ENCODE peak calls at places on chromosomes 5 and 9, in ten cellular contexts. Z is astrocyte, S is PC-9, T is breast epithelium, P is neural progenitor cell, K is ovary, I is fibroblast of lung, W is tibial artery, O is hepatocyte, Y is mammary epithelial cell. J is an unnamed sample.

GRCh38 chr9:14146201-14146890 is 167.6 kb downstream of the NFIB start:
- DNase-seq in P (no peak), Z (no peak), I (no peak), Y (no peak), W (no peak), K (no peak), T (no peak), O (no peak), S (no peak), J (no peak)

GRCh38 chr5:57887851-57888621 is 405.4 kb upstream of the ACTBL2 start:
- DNase-seq in S (peak; percentile 64), W (no peak), I (peak; percentile 77), Y (peak; percentile 72), K (peak; percentile 18), T (peak; percentile 52), Z (peak; percentile 69), O (peak; percentile 86), P (peak; percentile 70), J (peak; percentile 60)

GRCh38 chr9:126329476-126330275 is 3.0 kb downstream of the MVB12B start:
- DNase-seq in K (no peak), W (no peak), O (no peak), I (no peak), T (no peak), S (no peak), P (no peak), Y (peak; percentile 32), Z (no peak), J (no peak)

GRCh38 chr5:43041669-43042175 is 1.6 kb upstream of the ANXA2R start:
- DNase-seq in T (no peak), P (no peak), W (peak; percentile 60), Y (peak; percentile 77), K (no peak), I (peak; percentile 91), O (peak; percentile 73), S (peak; percentile 84), Z (peak; percentile 89), J (peak; percentile 81)

GRCh38 chr5:139418804-139419203 is 14.9 kb upstream of the SPATA24 start:
- DNase-seq in W (no peak), Y (no peak), K (no peak), O (no peak), T (no peak), Z (no peak), I (no peak), P (peak; percentile 40), S (no peak), J (no peak)

GRCh38 chr5:138490648-138491283 is 25.5 kb downstream of the EGR1 start:
- DNase-seq in O (no peak), Z (no peak), Y (no peak), S (no peak), W (no peak), P (no peak), T (no peak), K (no peak), I (no peak), J (no peak)

GRCh38 chr5:157198277-157199058 is 17.8 kb downstream of the ITK start:
- DNase-seq in Y (no peak), P (no peak), S (no peak), T (no peak), W (no peak), Z (no peak), I (no peak), O (no peak), K (no peak), J (no peak)

GRCh38 chr9:84937086-84937670 is 267.6 kb downstream of the NTRK2 start:
- DNase-seq in W (no peak), Z (no peak), K (no peak), O (no peak), I (no peak), Y (no peak), T (no peak), S (no peak), P (peak; percentile 88), J (no peak)

DNA sequence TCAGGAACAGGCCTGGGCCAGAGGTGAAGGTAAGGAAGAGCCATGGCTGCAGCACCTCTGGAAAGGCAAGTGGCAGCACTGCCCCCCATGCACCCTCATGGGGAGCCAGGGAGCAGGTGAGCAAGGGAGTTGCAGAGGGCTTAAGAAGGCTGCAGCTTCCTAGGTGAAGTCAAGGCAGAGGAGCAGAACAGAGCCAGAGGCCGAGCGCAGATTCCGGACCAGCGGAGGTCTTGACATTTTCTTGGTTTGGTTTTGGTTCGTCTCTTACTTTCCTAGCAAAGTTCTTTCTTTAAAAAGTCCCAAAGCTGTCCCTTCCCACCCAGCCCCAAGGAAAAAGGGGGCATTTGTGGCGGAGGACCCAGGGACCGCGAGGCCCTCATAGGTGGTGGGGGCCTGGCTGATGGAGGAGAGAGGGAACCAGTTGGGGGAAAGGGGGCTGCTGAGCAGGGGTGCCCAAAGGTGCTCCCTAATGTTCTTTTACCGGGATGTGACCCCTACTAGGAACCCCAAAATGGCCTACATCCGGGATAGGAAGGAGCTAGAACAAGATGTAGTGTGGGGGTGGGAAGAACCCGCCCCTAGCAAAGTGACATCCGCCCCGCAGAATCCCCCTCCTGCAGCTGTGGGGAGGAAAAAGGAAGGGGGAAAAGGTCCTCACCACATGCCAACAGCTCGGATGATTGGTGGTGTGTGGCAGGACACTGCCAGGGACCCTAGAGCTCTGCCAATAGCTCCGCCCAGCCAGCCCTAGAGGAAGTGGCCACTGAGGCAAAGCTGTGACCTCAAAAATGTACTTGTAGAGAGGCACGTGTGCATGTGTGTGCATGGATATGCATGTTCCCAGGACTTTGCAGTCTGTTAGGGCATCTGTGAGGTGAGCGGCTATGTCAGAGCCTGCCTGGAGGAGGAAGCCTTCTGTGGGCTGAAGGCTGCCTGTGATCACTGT is 914 bp upstream of the CD72 start:
- DNase-seq in W (no peak), O (no peak), P (no peak), T (no peak), Y (no peak), Z (no peak), S (no peak), K (no peak), I (no peak), J (peak; percentile 44)
- H3K4me1 ChIP-seq in W (peaks cover 9% of the 10 kb centered on the region), O (no peaks in the 10 kb centered on the region), P (peaks cover 17% of the 10 kb centered on the region), T (no peaks in the 10 kb centered on the region), Y (no peaks in the 10 kb centered on the region), Z (peaks cover 8% of the 10 kb centered on the region), S (no peaks in the 10 kb centered on the region), K (no peaks in the 10 kb centered on the region), I (no peaks in the 10 kb centered on the region), J (peaks cover 3% of the 10 kb centered on the region)

DNA sequence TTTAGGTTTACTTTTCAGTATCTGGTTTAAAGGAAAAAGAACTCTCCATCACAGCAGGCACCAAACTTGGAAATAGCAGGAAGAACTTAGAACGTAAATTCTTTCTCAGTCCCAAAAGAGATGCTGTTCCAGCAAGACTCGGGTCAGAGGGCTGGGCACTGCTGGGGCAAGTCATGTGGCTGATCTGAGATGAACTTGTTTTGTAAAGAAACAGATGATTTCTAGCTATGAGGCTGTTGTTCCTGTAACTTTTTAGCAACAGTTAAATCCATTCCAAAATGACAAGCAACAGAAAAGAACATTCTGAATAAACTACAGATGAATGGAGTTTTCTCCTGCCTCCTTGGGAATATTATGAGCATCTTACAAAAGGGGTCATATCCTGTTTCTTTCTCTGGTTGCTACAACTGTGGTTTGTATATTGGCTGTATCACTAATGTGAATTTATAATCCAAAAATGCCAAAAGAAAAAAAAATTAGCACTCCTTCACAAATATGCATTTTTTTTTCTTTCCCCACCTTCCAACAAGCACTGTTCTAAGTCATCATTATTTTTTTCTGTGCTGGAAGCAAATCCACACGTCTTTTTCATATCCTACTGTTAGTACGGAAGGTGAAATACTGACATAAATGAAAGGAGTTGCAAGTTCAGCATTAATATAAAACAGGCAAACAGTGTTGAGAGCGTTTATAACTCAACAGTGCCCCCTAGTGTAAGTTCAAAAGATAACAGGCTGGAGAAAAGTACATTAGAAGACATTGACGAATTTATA is 31.0 kb downstream of the OR2K2 start:
- DNase-seq in W (peak; percentile 87), Z (peak; percentile 48), O (peak; percentile 55), Y (peak; percentile 39), K (no peak), I (peak; percentile 56), T (peak; percentile 26), P (peak; percentile 41), S (peak; percentile 62), J (no peak)
- TF ChIP-seq CTCF in W (peak; percentile 74), Z (peak; percentile 88), O (peak; percentile 86), Y (peak; percentile 62), K (peak; percentile 82), I (peak; percentile 58), T (peak; percentile 82), P (peak; percentile 91), S (peak; percentile 93), J (no peak)

DNA sequence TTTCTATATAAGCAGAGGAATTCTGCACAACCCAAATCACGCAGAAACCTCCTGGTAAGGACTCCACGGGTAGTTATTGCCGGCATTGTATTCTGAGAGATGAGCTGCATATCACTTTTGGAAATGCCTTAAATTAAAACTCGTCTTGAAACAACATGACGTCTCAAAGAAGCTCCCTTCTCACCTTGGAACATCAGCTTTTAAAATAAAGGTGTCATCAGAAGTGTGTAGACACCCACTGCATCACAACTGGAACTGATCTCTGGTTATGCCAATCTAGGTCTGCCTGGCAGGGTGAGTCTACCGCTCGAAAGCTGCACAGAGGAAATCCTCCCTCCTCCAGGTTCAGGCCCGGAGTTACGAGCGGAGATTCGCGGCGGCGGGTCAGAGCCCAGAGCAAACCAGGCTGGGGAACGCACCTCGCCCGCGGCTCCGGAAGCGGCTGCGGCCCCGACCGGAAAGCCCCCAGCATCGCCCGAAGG is 974 bp upstream of the SLC12A2 start:
- DNase-seq in O (no peak), I (no peak), P (no peak), K (no peak), W (no peak), S (no peak), Z (no peak), Y (no peak), T (no peak), J (no peak)
- H3K4me1 ChIP-seq in O (peaks cover 10% of the 10 kb centered on the region), I (peaks cover 3% of the 10 kb centered on the region), P (peaks cover 14% of the 10 kb centered on the region), K (peaks cover 3% of the 10 kb centered on the region), W (peaks cover 16% of the 10 kb centered on the region), S (peaks cover 59% of the 10 kb centered on the region), Z (peaks cover 5% of the 10 kb centered on the region), Y (peaks cover 13% of the 10 kb centered on the region), T (no peaks in the 10 kb centered on the region), J (peaks cover 17% of the 10 kb centered on the region)

GRCh38 chr9:117043159-117043558 is 356.1 kb downstream of the TRIM32 start:
- DNase-seq in P (no peak), S (no peak), W (no peak), Z (no peak), I (no peak), O (peak; percentile 15), K (no peak), Y (no peak), T (no peak), J (no peak)

GRCh38 chr9:117044241-117044640 is 357.1 kb downstream of the TRIM32 start:
- DNase-seq in I (no peak), K (no peak), T (no peak), S (no peak), Y (no peak), P (peak; percentile 84), O (no peak), Z (no peak), W (no peak), J (no peak)

DNA sequence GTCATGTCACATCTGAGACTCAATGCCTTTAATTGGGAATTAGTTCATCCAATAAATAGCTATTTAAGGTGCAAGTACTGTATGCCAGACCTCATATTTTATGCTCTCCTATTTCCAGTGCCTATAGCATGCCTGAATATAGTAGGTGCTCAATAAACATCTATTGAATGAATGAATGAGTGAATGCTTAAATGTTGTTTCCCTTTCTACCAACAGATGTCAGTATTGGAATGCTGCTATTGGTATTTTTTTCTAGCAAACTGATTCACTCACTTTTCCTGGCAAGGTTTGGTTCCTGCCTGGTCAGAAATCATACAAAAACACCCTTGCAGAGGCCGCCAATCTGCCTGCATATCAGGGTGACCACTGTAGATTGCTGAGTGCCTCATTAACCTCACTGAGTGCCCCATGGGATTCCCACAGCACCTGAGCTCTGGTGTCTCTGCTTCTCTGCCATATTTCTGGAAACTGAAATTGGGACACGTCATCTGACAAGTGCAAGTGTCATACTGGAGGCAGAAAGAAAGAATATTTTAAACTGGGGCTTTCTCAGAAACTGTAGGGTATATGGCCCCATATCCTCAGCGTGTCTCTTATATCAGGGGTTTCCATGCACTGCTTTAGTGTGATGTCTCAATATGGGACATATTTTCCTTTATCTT is 359.7 kb downstream of the TRIM32 start:
- DNase-seq in S (no peak), P (no peak), Y (no peak), T (no peak), I (no peak), W (no peak), O (no peak), Z (no peak), K (no peak), J (no peak)
- TF ChIP-seq CTCF in S (peak; percentile 44), P (peak; percentile 32), Y (peak; percentile 27), T (no peak), I (no peak), W (no peak), O (peak; percentile 18), Z (peak; percentile 23), K (no peak), J (no peak)

J was measured in mucosa of descending colon.